ENCODE peak calls at places on chromosomes 7 and 10, in eight cellular contexts. E is HEK293T; W is foreskin fibroblast; L is stimulated activated CD4-positive, alpha-beta T cell treated with anti-CD3 and anti-CD28 coated beads, Interleukin-15, amount 100 ng/mL, for 24 hours; F is uterus; U is cardiac muscle cell; D is breast epithelium; P is stimulated activated CD8-positive, alpha-beta memory T cell treated with anti-CD3 and anti-CD28 coated beads, Interleukin-4, amount 100 ng/mL, for 1 hour. Q is an unnamed sample.

GRCh38 chr7:74025745-74026144 is 2.2 kb upstream of the ELN start:
- DNase-seq in W (no peak), P (no peak), E (no peak), D (no peak), F (no peak), L (no peak), U (no peak), Q (no peak)

GRCh38 chr7:82288769-82289535 is 154.6 kb downstream of the CACNA2D1 start:
- DNase-seq in L (no peak), F (no peak), U (no peak), E (no peak), P (no peak), W (no peak), D (no peak), Q (no peak)

GRCh38 chr7:95871078-95871848 is 98.9 kb downstream of the DYNC1I1 start:
- DNase-seq in P (no peak), L (peak; percentile 6), F (no peak), W (peak; percentile 7), U (peak; percentile 73), D (no peak), E (peak; percentile 61), Q (no peak)

GRCh38 chr10:100024741-100025140 is 15.0 kb upstream of the DNMBP start:
- DNase-seq in W (no peak), U (no peak), L (no peak), E (no peak), D (no peak), F (no peak), P (no peak), Q (no peak)

GRCh38 chr10:53111529-53111928 is 338.9 kb upstream of the MBL2 start:
- DNase-seq in U (no peak), F (no peak), E (no peak), P (no peak), L (peak; percentile 2), W (no peak), D (no peak), Q (no peak)

GRCh38 chr7:27890205-27890849 is 150.4 kb downstream of the TAX1BP1 start:
- DNase-seq in W (no peak), F (no peak), D (no peak), L (no peak), P (no peak), U (no peak), E (no peak), Q (no peak)

GRCh38 chr7:116271161-116271979 is 61.0 kb downstream of the TES start:
- DNase-seq in F (no peak), W (peak; percentile 56), U (no peak), D (no peak), E (no peak), L (no peak), P (no peak), Q (no peak)

GRCh38 chr10:128897414-128897928 is 569.6 kb upstream of the MGMT start:
- DNase-seq in U (no peak), P (no peak), D (no peak), W (no peak), E (no peak), F (no peak), L (no peak), Q (no peak)

GRCh38 chr10:89213191-89213808 is 6.2 kb upstream of the CH25H start:
- DNase-seq in P (no peak), W (peak; percentile 48), L (no peak), U (peak; percentile 59), E (peak; percentile 35), F (no peak), D (no peak), Q (no peak)

GRCh38 chr10:82934429-82934828 is 1059.4 kb downstream of the NRG3 start:
- DNase-seq in W (no peak), F (no peak), U (peak; percentile 7), D (no peak), P (no peak), L (no peak), E (no peak), Q (no peak)

GRCh38 chr7:85185355-85186082 is 1.3 kb downstream of the SEMA3D start:
- DNase-seq in L (no peak), E (peak; percentile 62), F (no peak), P (no peak), U (peak; percentile 62), D (peak; percentile 37), W (peak; percentile 74), Q (no peak)

GRCh38 chr10:22503315-22504090 is 158.2 kb downstream of the SPAG6 start:
- DNase-seq in E (peak; percentile 74), L (no peak), U (no peak), F (no peak), D (no peak), W (no peak), P (no peak), Q (no peak)

GRCh38 chr10:25682203-25682950 is 251.7 kb upstream of the MYO3A start:
- DNase-seq in P (no peak), F (no peak), D (no peak), L (no peak), U (peak; percentile 66), E (peak; percentile 26), W (no peak), Q (no peak)

GRCh38 chr10:131230641-131231322 is 80.7 kb downstream of the TCERG1L start:
- DNase-seq in L (no peak), U (no peak), D (no peak), F (no peak), P (no peak), W (no peak), E (no peak), Q (no peak)

GRCh38 chr10:130171196-130171595 is 35.0 kb downstream of the GLRX3 start:
- DNase-seq in P (no peak), U (no peak), D (no peak), F (no peak), E (no peak), W (no peak), L (peak; percentile 36), Q (peak; percentile 64)

GRCh38 chr10:132836832-132837540 is 51.0 kb upstream of the NKX6-2 start:
- DNase-seq in F (no peak), D (no peak), U (peak; percentile 74), P (peak; percentile 12), W (peak; percentile 7), L (peak; percentile 58), E (peak; percentile 85), Q (no peak)

GRCh38 chr7:148242271-148242801 is 348.2 kb upstream of the C7orf33 start:
- DNase-seq in E (peak; percentile 83), U (peak; percentile 74), F (peak; percentile 23), W (no peak), P (no peak), L (no peak), D (no peak), Q (no peak)

GRCh38 chr10:72764151-72764550 is 72.2 kb downstream of the MCU start:
- DNase-seq in U (no peak), P (no peak), F (no peak), W (peak; percentile 64), D (no peak), L (no peak), E (no peak), Q (no peak)

GRCh38 chr10:42753126-42753506 is 29.5 kb upstream of the BMS1 start:
- DNase-seq in P (peak; percentile 50), E (peak; percentile 74), D (peak; percentile 31), U (peak; percentile 71), F (peak; percentile 68), L (peak; percentile 87), W (peak; percentile 71), Q (peak; percentile 67)

GRCh38 chr7:107966701-107967100 is 36.3 kb downstream of the LAMB1 start:
- DNase-seq in P (no peak), D (no peak), F (no peak), U (peak; percentile 74), W (peak; percentile 80), L (no peak), E (no peak), Q (no peak)

GRCh38 chr7:136104269-136104603 is 127.1 kb upstream of the MTPN start:
- DNase-seq in P (no peak), U (no peak), L (no peak), W (no peak), F (no peak), D (no peak), E (no peak), Q (no peak)

GRCh38 chr7:96921771-96922170 is 83.6 kb upstream of the DLX6 start:
- DNase-seq in W (no peak), P (no peak), E (no peak), L (no peak), D (no peak), U (no peak), F (no peak), Q (no peak)

GRCh38 chr10:49231421-49231820 is 43.2 kb upstream of the TMEM273 start:
- DNase-seq in E (no peak), D (no peak), F (no peak), P (no peak), W (no peak), L (no peak), U (no peak), Q (no peak)

GRCh38 chr10:24349379-24350110 is 140.6 kb downstream of the KIAA1217 start:
- DNase-seq in W (peak; percentile 54), F (no peak), U (no peak), P (no peak), L (no peak), E (no peak), D (no peak), Q (no peak)

GRCh38 chr10:132865236-132865635 is 77.1 kb downstream of the CFAP46 start:
- DNase-seq in W (no peak), U (no peak), D (no peak), P (no peak), L (no peak), F (peak; percentile 5), E (no peak), Q (peak; percentile 17)

GRCh38 chr10:73956476-73957338 is 41.2 kb upstream of the VCL start:
- DNase-seq in D (peak; percentile 39), L (peak; percentile 38), F (no peak), W (peak; percentile 29), E (no peak), P (no peak), U (peak; percentile 34), Q (peak; percentile 34)

GRCh38 chr10:4723860-4724259 is 102.1 kb upstream of the AKR1E2 start:
- DNase-seq in W (no peak), P (no peak), D (no peak), E (no peak), L (no peak), F (no peak), U (no peak), Q (no peak)

GRCh38 chr7:108251700-108252099 is 121.5 kb upstream of the LAMB4 start:
- DNase-seq in E (no peak), L (no peak), W (no peak), D (no peak), P (no peak), F (no peak), U (no peak), Q (no peak)

GRCh38 chr7:31029674-31030073 is 22.4 kb upstream of the ADCYAP1R1 start:
- DNase-seq in L (no peak), F (no peak), P (no peak), U (no peak), D (no peak), W (no peak), E (no peak), Q (no peak)

GRCh38 chr7:104529567-104529966 is 201.2 kb downstream of the LHFPL3 start:
- DNase-seq in U (no peak), F (no peak), L (no peak), W (no peak), P (no peak), D (no peak), E (no peak), Q (no peak)

GRCh38 chr10:23918090-23918704 is 290.7 kb upstream of the KIAA1217 start:
- DNase-seq in E (no peak), L (no peak), P (no peak), F (no peak), W (no peak), U (peak; percentile 26), D (no peak), Q (no peak)

GRCh38 chr7:50531928-50532327 is 33.3 kb downstream of the DDC start:
- DNase-seq in L (peak; percentile 30), U (no peak), E (no peak), P (no peak), D (no peak), W (no peak), F (no peak), Q (no peak)

GRCh38 chr10:128602183-128602582 is 476.0 kb upstream of the MKI67 start:
- DNase-seq in U (no peak), P (no peak), F (no peak), D (no peak), W (no peak), E (no peak), L (no peak), Q (no peak)